ENCODE peak calls at places on chromosomes 16 and 17, in seven cellular contexts. F, O, X, H, G, R and T are unnamed samples.

GRCh38 chr16:9049241-9049640 is 42.2 kb upstream of the HAPSTR1 start:
- DNase-seq in F (peak; percentile 97), X (no peak), H (no peak), R (no peak), O (no peak), G (no peak), T (no peak)

GRCh38 chr17:7294614-7295153 is at the start of gene YBX2:
- DNase-seq in O (peak; percentile 90), R (no peak), H (no peak), G (no peak), F (peak; percentile 7), X (peak; percentile 48), T (no peak)

GRCh38 chr17:18141210-18141803 is 32.8 kb downstream of the MYO15A start:
- DNase-seq in O (peak; percentile 65), H (peak; percentile 30), R (no peak), G (peak; percentile 63), X (no peak), F (peak; percentile 55), T (no peak)

GRCh38 chr16:1054660-1055556 is 17.6 kb upstream of the SSTR5 start:
- DNase-seq in H (peak; percentile 26), X (peak; percentile 37), O (peak; percentile 77), R (no peak), F (peak; percentile 29), G (peak; percentile 64), T (peak; percentile 92)

GRCh38 chr16:4011225-4011939 is 104.9 kb downstream of the ADCY9 start:
- DNase-seq in H (no peak), G (no peak), X (no peak), F (no peak), O (no peak), R (no peak), T (peak; percentile 72)

GRCh38 chr16:3954411-3954921 is 74.0 kb upstream of the CREBBP start:
- DNase-seq in G (no peak), O (no peak), R (no peak), H (peak; percentile 17), F (peak; percentile 57), X (no peak), T (no peak)

GRCh38 chr17:76268015-76268749 is 3.0 kb downstream of the UBALD2 start:
- DNase-seq in O (no peak), X (no peak), H (no peak), G (peak; percentile 93), R (peak; percentile 76), F (peak; percentile 45), T (no peak)

GRCh38 chr16:14196011-14196410 is 124.9 kb downstream of the MRTFB start:
- DNase-seq in G (no peak), R (no peak), X (no peak), H (no peak), F (peak; percentile 18), O (no peak), T (no peak)

GRCh38 chr17:80195671-80196529 is 24.2 kb downstream of the SGSH start:
- DNase-seq in O (no peak), G (peak; percentile 58), F (no peak), X (no peak), H (peak; percentile 48), R (no peak), T (no peak)

GRCh38 chr17:9022553-9023388 is 1.5 kb downstream of the NTN1 start:
- DNase-seq in G (no peak), H (no peak), X (no peak), O (no peak), R (no peak), F (no peak), T (peak; percentile 60)

GRCh38 chr17:7351665-7352558 is at the start of gene KCTD11:
- DNase-seq in R (no peak), H (peak; percentile 73), O (peak; percentile 96), G (peak; percentile 88), X (peak; percentile 79), F (peak; percentile 88), T (peak; percentile 89)

GRCh38 chr17:57788710-57789109 is 43.6 kb upstream of the CCDC182 start:
- DNase-seq in R (no peak), H (no peak), F (no peak), X (no peak), G (no peak), O (no peak), T (no peak)

GRCh38 chr17:29618272-29619065 is 4.2 kb downstream of the CORO6 start:
- DNase-seq in R (no peak), X (no peak), G (no peak), O (no peak), F (no peak), H (no peak), T (no peak)
- TF ChIP-seq CEBPB in R (no peak), X (no peak), G (no peak), O (no peak), F (no peak), H (no peak), T (no peak)

DNA sequence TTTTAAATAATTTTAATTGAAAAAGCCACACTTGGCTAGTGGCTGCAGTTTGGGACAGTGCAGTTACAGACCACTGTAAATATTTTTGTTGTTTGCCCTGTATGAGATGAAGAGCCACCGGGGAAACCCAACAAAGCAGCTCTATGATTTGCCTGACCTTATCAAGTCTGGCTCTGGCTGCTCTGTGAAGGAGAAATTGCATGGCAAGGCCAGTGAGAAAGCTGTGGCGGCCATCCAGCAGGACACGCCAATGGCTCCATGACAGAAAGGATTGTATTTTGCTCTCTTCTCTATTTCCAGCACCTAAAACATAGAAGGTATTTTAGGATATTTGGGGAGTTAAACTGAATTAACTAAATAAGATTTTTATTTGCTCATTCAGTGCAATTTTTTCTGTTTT is 330.0 kb upstream of the DYNLRB2 start:
- DNase-seq in H (no peak), X (no peak), G (no peak), O (no peak), F (no peak), R (no peak), T (no peak)
- TF ChIP-seq CEBPB in H (no peak), X (no peak), G (no peak), O (no peak), F (no peak), R (no peak), T (no peak)

DNA sequence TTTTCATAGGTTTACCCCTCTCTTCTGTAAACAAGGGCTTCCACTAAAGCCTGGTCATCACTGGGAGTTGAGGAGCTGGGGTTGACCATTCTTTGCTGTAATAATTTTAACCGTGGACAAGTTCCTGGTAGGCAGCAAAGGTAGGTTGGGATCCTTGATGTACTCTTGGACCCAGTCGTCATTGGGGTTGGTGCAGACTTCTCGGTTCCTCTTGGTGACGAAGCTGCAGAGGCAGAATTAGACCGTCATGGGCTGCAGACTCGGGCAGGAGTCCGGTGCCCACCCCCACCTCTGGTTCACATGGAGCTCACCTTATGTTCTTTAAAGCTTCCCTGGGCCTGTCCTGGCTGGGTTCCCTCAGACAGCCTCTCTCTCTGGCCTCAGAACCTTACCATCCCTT is 3.8 kb downstream of the CCL16 start:
- DNase-seq in F (no peak), H (no peak), O (no peak), X (no peak), R (no peak), G (no peak), T (no peak)
- TF ChIP-seq CEBPB in F (no peak), H (no peak), O (no peak), X (no peak), R (no peak), G (no peak), T (no peak)

DNA sequence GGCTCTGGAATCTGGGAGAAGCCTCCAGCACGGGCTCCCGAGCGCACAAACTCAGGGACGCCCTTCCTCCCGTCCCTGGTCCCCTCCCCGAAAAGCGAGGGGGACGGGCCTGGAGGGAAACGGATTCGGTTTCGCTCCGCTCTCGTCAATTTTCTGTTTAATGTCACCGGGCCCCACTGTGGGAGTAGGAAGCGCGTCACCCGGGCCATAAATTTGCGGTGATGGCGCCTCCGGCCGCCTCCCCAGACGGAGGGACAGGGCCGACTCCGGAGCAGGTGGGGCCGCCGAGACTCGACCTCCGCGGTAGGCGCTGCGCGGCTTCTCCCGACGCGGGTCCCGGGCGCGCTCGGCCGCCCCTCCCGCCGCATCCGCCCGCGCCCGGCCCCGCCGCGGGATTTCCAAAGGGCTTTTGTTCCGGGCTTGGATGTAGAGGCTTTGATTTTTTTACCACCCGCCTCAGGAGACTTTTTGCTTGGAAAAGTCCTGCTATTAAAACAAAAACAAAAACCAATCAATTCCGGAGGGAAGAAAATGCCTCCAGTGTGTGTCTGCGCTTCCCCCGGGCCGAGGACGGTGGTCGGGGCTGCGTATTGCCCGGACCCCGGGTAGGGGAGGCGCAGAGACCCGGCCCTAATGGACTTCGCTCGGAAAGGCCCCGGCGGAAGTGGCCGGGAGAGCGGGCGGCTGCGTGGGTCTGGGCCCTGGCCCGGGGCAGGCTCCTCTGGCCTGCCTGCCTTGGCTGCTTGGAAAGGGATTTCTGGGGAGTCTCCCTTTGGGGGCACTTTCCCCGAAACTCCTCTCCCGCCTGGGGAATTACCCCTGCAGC is 7.8 kb upstream of the BAHCC1 start:
- DNase-seq in F (peak; percentile 57), X (no peak), O (peak; percentile 61), R (no peak), H (no peak), G (peak; percentile 70), T (no peak)
- TF ChIP-seq CEBPB in F (no peak), X (no peak), O (no peak), R (no peak), H (no peak), G (no peak), T (no peak)

GRCh38 chr17:37405955-37406634 is 541 bp downstream of the ACACA start:
- DNase-seq in G (no peak), F (no peak), H (no peak), O (no peak), X (no peak), R (no peak), T (no peak)

GRCh38 chr17:37399404-37399803 is 7.2 kb downstream of the ACACA start:
- DNase-seq in F (peak; percentile 19), H (no peak), O (no peak), R (no peak), G (no peak), X (no peak), T (no peak)

DNA sequence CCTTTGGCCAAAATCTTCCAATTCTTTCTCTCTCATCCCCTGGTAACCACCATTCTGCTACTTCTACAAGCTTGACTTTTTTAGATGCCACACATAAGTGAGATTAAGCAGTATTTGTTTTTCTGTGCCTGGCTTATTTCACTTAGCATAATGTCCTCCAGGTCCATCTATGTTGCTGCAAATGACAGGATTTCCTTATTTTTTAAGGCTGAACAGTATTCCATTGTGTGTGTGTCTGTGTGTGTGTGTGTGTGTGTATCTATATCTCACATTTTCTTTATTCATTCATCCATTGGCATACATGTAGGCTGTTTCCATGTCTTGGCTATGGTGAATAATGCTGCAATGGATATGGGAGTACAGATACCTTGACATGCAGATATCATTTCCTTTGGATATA is 6.1 kb downstream of the ACACA start:
- DNase-seq in X (no peak), R (no peak), F (no peak), O (no peak), G (no peak), H (no peak), T (no peak)
- TF ChIP-seq CEBPB in X (no peak), R (no peak), F (no peak), O (no peak), G (no peak), H (no peak), T (no peak)